ENCODE peak calls at places on chromosomes 6 and 20, in ten cellular contexts. D is tibial nerve, F is HepG2, B is WERI-Rb-1, T is PC-9, O is K562, R is HCT116, P is Peyer's patch, Q is neural progenitor cell, Y is A549. V is an unnamed sample. For H3K9me3, the result is how much of the 10 kb centered on the place peaks cover.

GRCh38 chr6:117195728-117196127 is 69.6 kb upstream of the VGLL2 start:
- DNase-seq in Y (no peak), B (no peak), T (peak), D (no peak), O (no peak), R (no peak), P (no peak), F (no peak), Q (no peak), V (no peak)

GRCh38 chr6:92790381-92790780 is 629.0 kb downstream of the EPHA7 start:
- DNase-seq in D (no peak), Y (no peak), B (no peak), T (no peak), F (no peak), R (no peak), Q (no peak), O (no peak), P (no peak), V (no peak)

GRCh38 chr6:42796171-42796570 is 14.3 kb downstream of the BICRAL start:
- DNase-seq in T (no peak), P (no peak), Q (no peak), Y (no peak), R (no peak), F (no peak), O (peak), B (no peak), D (no peak), V (no peak)

GRCh38 chr6:116210750-116211425 is 43.0 kb downstream of the TSPYL4 start:
- DNase-seq in Y (peak), O (no peak), F (no peak), D (no peak), T (peak), Q (no peak), B (no peak), P (no peak), R (no peak), V (no peak)

GRCh38 chr20:6277661-6278060 is 154.8 kb upstream of the FERMT1 start:
- DNase-seq in O (no peak), T (no peak), Q (no peak), D (no peak), B (no peak), Y (no peak), F (no peak), P (no peak), R (no peak), V (no peak)

GRCh38 chr20:24978493-24978892 is 14.1 kb downstream of the APMAP start:
- DNase-seq in R (no peak), T (no peak), O (no peak), Y (no peak), D (no peak), P (no peak), F (no peak), Q (no peak), B (no peak), V (no peak)

GRCh38 chr6:99810942-99811633 is 182.9 kb downstream of the MCHR2 start:
- DNase-seq in R (no peak), T (no peak), Q (no peak), F (no peak), D (no peak), B (no peak), O (no peak), Y (no peak), P (peak), V (no peak)

GRCh38 chr6:158255280-158255973 is 56.8 kb upstream of the TULP4 start:
- DNase-seq in T (no peak), Y (no peak), Q (no peak), R (no peak), O (peak), B (no peak), D (no peak), F (no peak), P (no peak), V (no peak)

GRCh38 chr6:17622144-17622543 is 22.0 kb downstream of the FAM8A1 start:
- DNase-seq in F (no peak), Y (no peak), Q (no peak), T (no peak), D (no peak), R (no peak), O (no peak), B (no peak), P (no peak), V (no peak)

GRCh38 chr6:26342106-26342999 is 22.6 kb upstream of the BTN3A2 start:
- DNase-seq in T (no peak), Q (peak), D (no peak), B (no peak), Y (peak), O (no peak), R (no peak), F (no peak), P (no peak), V (no peak)

GRCh38 chr6:163533443-163533842 is 118.9 kb downstream of the QKI start:
- DNase-seq in F (peak), P (no peak), O (no peak), B (no peak), D (no peak), T (peak), Y (peak), Q (no peak), R (no peak), V (no peak)

GRCh38 chr20:43895235-43895634 is 19.4 kb upstream of the TOX2 start:
- DNase-seq in P (no peak), T (no peak), F (no peak), R (no peak), D (no peak), O (no peak), B (no peak), Y (no peak), Q (no peak), V (no peak)

GRCh38 chr20:50590348-50590664 is 80.1 kb downstream of the PTPN1 start:
- DNase-seq in T (no peak), O (no peak), Y (no peak), Q (no peak), B (no peak), P (no peak), D (no peak), F (no peak), R (no peak), V (no peak)

GRCh38 chr20:39885975-39886649 is 802.9 kb downstream of the MAFB start:
- DNase-seq in F (peak), Y (peak), R (no peak), D (peak), O (no peak), Q (peak), T (peak), P (peak), B (peak), V (peak)

GRCh38 chr6:151389640-151390275 is 1.6 kb downstream of the ZBTB2 start:
- DNase-seq in F (peak), D (peak), R (no peak), P (peak), T (peak), Y (no peak), O (peak), Q (peak), B (peak), V (peak)

GRCh38 chr6:42407379-42407778 is 44.3 kb downstream of the TRERF1 start:
- DNase-seq in P (no peak), B (no peak), D (no peak), Y (no peak), R (no peak), O (peak), T (no peak), Q (no peak), F (no peak), V (no peak)

GRCh38 chr6:106924699-106925523 is 49.6 kb downstream of the CD24 start:
- DNase-seq in Y (no peak), B (no peak), O (no peak), T (no peak), Q (no peak), D (no peak), P (peak), R (no peak), F (peak), V (peak)

GRCh38 chr6:132344811-132345210 is 56.5 kb downstream of the MOXD1 start:
- DNase-seq in B (no peak), F (no peak), Q (no peak), T (no peak), P (no peak), O (no peak), Y (no peak), D (no peak), R (no peak), V (no peak)

GRCh38 chr6:39426057-39426592 is 103.6 kb upstream of the KCNK16 start:
- DNase-seq in D (no peak), Y (peak), T (peak), Q (no peak), O (no peak), F (no peak), B (no peak), P (no peak), R (no peak), V (no peak)

GRCh38 chr6:96794980-96795379 is 42.3 kb downstream of the GPR63 start:
- DNase-seq in R (no peak), Y (no peak), Q (peak), P (no peak), T (no peak), D (no peak), F (no peak), B (no peak), O (no peak), V (no peak)

GRCh38 chr6:32046450-32047083 is 8.4 kb downstream of the CYP21A2 start:
- DNase-seq in Q (peak), P (no peak), F (peak), B (peak), D (peak), O (peak), Y (no peak), R (no peak), T (peak), V (no peak)

GRCh38 chr6:49969588-49969987 is at the start of gene DEFB113:
- DNase-seq in T (no peak), O (no peak), Y (no peak), P (no peak), Q (no peak), F (no peak), D (no peak), R (no peak), B (no peak), V (no peak)

GRCh38 chr20:23366384-23366783 is 4.4 kb downstream of the GZF1 start:
- DNase-seq in Y (no peak), F (no peak), Q (no peak), R (no peak), D (no peak), B (no peak), P (no peak), T (no peak), O (no peak), V (no peak)

DNA sequence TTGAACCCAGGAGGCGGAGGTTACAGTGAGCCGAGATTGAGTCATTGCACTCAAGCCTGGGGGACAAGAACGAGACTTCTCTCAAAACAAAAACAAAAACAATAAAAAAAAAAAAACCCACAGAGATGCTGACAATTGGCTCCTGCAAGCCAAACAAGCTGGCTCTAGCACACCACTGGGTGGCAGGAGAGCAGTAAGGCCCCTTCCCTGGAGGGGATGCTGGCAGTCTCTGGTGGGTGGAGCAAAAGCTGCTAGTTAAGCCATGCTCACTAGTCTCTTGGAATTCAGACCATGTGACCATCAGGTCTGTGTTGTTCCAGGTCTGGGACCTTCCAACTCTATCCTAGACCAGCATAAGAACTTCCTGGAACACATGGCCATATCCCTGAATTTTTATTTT is 18.9 kb upstream of the DSN1 start:
- DNase-seq in R (peak), D (no peak), O (peak), F (peak), P (no peak), Y (peak), T (peak), Q (peak), B (peak), V (no peak)
- TF ChIP-seq CTCF in R (peak), D (no peak), O (peak), F (peak), P (peak), Y (peak), T (peak), Q (peak), B (peak), V (no peak)

DNA sequence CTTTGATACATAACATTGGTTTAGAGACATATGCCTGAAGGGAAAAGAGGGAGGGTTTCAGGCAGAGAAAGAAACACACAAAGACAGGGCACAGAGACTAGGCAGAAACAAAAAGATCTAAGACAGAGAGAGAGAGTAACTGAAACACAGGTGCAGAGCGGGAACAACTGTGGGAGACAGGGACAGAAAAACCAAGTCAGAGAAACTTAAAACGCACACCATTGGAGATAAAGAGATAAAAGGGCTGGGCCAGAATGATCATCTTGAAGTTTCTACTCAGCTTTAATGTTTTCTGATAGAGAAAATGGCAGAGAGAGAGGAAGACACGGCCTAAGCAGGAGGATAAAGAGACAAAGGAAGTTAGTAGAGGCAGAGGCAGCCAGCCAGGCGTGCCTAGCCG is 11.8 kb downstream of the UNC5CL start:
- DNase-seq in R (no peak), Y (no peak), F (no peak), T (no peak), D (no peak), O (no peak), P (no peak), B (no peak), Q (no peak), V (no peak)
- H3K4me3 ChIP-seq in R (peak), Y (peak), F (no peak), T (no peak), D (no peak), O (peak), P (no peak), B (peak), Q (peak), V (peak)

GRCh38 chr6:168411793-168412192 is 29.2 kb upstream of the SMOC2 start:
- DNase-seq in Q (no peak), T (no peak), F (no peak), B (no peak), D (no peak), Y (no peak), O (no peak), R (no peak), P (no peak), V (no peak)
- H3K9me3 ChIP-seq in Q (under half), T (under half), F (under half), B (under half), D (under half), Y (under half), O (under half), R (under half), P (under half), V (under half)

DNA sequence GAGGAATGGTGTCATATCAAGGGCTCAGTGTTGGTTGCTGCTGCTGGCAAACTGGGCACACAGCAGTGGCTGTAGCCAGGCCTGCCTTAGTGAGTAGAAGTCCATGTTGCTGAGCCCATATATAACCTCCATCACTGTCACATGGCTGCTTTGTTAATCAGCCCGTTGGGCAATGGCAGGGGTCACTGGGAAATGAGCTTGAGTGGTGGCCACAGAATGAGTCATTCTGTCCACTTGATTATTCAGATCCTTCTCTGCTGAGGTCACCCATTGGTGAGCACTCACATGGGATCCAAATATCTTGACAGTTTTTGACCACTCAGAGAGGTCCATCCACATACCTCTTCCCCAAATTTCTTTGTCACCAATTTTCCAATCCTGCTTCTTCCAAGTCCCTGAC is 898.9 kb upstream of the EYS start:
- DNase-seq in T (no peak), B (no peak), P (no peak), F (no peak), Y (no peak), Q (no peak), D (no peak), O (no peak), R (no peak), V (no peak)
- TF ChIP-seq CTCF in T (no peak), B (no peak), P (no peak), F (no peak), Y (no peak), Q (no peak), D (no peak), O (no peak), R (no peak), V (no peak)

DNA sequence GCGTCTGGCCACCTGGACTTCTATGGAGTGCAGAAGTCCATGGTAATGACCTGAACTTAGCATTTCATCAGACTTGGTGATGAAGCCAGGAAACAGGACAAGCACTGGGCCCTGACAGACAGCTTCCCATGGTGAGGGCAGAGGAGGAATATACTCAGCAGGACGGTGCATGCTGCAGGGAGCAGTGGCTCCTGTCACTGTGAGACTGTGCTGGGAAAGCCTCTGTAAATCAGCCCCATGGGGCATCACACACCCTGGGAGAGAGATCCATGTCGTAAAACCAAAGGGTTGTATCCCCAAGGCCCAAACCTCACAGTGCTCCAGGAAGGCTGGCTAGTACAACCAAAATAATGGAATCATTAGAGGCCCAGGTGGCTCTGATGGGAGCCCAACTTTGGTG is 58.7 kb upstream of the PRND start:
- DNase-seq in F (no peak), T (no peak), D (no peak), P (no peak), Y (no peak), Q (no peak), O (no peak), B (no peak), R (no peak), V (no peak)
- H3K4me3 ChIP-seq in F (no peak), T (no peak), D (no peak), P (no peak), Y (no peak), Q (no peak), O (no peak), B (no peak), R (no peak), V (no peak)

GRCh38 chr20:61594198-61594597 is 342.1 kb downstream of the CDH4 start:
- DNase-seq in T (no peak), R (no peak), O (no peak), D (no peak), P (no peak), Y (no peak), B (no peak), Q (no peak), F (no peak), V (no peak)
- H3K9me3 ChIP-seq in T (under half), R (under half), O (under half), D (under half), P (under half), Y (under half), B (under half), Q (under half), F (under half), V (under half)

GRCh38 chr20:2865630-2866029 is 7.7 kb upstream of the PTPRA start:
- DNase-seq in Y (no peak), F (no peak), P (no peak), R (no peak), O (peak), D (no peak), Q (no peak), B (peak), T (no peak), V (no peak)
- TF ChIP-seq CTCF in Y (no peak), F (peak), P (no peak), R (peak), O (peak), D (no peak), Q (peak), B (peak), T (no peak), V (no peak)

DNA sequence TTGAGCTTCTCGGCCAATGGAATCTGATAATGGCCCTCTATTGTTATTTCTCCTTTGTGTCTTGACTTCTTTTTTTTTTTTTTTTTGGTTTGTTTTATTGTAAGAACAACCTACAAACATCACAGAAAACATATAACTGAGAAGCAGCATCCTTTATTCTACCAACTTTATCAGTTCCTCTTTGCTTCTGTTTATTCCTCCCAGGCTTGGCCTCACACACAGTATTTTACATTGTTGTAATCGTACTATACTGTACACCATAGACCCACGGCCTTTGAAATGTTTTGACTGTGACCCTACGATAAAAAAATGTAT is 558 bp upstream of the CCDC167 start:
- DNase-seq in T (no peak), B (no peak), D (no peak), R (no peak), O (no peak), Q (no peak), Y (no peak), P (no peak), F (no peak), V (no peak)
- H3K4me3 ChIP-seq in T (peak), B (peak), D (no peak), R (peak), O (peak), Q (peak), Y (peak), P (no peak), F (peak), V (peak)

GRCh38 chr6:46651006-46651405 is 1.6 kb downstream of the CYP39A1 start:
- DNase-seq in Y (no peak), Q (no peak), R (no peak), D (no peak), P (no peak), O (no peak), F (no peak), B (no peak), T (peak), V (no peak)

GRCh38 chr6:46652232-46652602 is 401 bp downstream of the CYP39A1 start:
- DNase-seq in O (no peak), F (no peak), T (no peak), Q (no peak), P (no peak), D (no peak), B (no peak), Y (no peak), R (no peak), V (no peak)

GRCh38 chr6:46653439-46653942 is 716 bp downstream of the SLC25A27 start:
- DNase-seq in B (peak), Q (no peak), F (no peak), R (no peak), O (no peak), T (no peak), D (no peak), P (no peak), Y (no peak), V (no peak)

GRCh38 chr6:46651766-46652165 is 852 bp downstream of the CYP39A1 start:
- DNase-seq in B (no peak), D (no peak), T (no peak), R (no peak), P (no peak), O (no peak), F (no peak), Y (no peak), Q (no peak), V (no peak)

DNA sequence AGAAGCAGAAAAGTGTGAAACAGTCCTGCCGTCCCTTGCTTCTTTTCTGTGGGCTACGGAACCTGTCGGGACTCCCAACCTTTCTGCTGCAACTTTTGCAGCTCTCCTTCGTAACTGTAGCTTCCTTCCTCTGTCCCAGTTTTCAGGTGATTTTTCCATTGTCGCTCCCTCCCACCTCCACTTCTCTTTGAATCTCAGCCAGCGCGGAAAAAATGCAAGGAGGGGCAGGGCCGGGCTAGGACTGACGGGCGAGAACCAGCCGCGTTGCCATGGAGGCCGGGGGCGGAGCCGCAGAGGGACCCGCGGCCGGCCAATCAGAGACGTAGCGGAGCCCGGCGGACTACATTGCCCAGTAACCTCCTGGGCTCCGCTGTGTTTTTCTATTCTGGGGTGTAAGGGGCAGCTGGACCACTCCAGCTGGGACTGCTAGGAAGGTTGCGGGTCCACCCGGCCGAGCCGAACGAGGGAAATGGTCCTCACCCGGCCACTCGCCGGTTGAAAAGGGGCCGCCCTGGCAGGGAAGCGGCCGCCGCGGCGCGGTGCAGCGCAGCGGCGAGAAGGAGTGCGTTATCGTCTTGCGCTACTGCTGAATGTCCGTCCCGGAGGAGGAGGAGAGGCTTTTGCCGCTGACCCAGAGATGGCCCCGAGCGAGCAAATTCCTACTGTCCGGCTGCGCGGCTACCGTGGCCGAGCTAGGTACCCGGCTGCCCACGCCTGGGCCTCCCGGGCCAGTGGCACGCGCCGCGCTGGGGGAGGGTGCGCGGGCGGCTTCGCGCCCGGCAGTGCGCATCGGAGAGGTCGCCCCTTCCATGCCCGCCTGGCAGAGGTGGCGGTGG is at the start of the genes CYP39A1 and SLC25A27:
- DNase-seq in T (peak), F (peak), O (peak), R (peak), Y (peak), B (peak), D (peak), Q (peak), P (peak), V (peak)
- H3K9me3 ChIP-seq in T (under half), F (under half), O (under half), R (under half), Y (under half), B (under half), D (under half), Q (under half), P (under half), V (under half)